ENCODE peak calls at places on chromosomes 5 and 9, in nine cellular contexts. One of them, this sample, is unnamed. For H3K79me2, the result is how much of the 10 kb centered on the place peaks cover.

GRCh38 chr5:120405923-120406322 is 58.2 kb upstream of the PRR16 start:
- DNase-seq in SK-N-SH: no peak
- DNase-seq in hepatocyte: no peak
- DNase-seq in neural progenitor cell: no peak
- DNase-seq in HCT116: no peak
- DNase-seq in GM23338: no peak
- DNase-seq in OCI-LY7: no peak
- DNase-seq in PC-3: no peak
- DNase-seq in MM.1S: peak
- DNase-seq in this sample: peak

GRCh38 chr9:128992995-128993394 is 35.1 kb downstream of the SH3GLB2 start:
- DNase-seq in OCI-LY7: peak
- DNase-seq in PC-3: peak
- DNase-seq in HCT116: no peak
- DNase-seq in hepatocyte: no peak
- DNase-seq in GM23338: peak
- DNase-seq in MM.1S: no peak
- DNase-seq in SK-N-SH: no peak
- DNase-seq in neural progenitor cell: peak
- DNase-seq in this sample: peak

GRCh38 chr9:88388886-88389617 is 808 bp downstream of the SPIN1 start:
- DNase-seq in GM23338: peak
- DNase-seq in MM.1S: peak
- DNase-seq in hepatocyte: peak
- DNase-seq in PC-3: peak
- DNase-seq in OCI-LY7: peak
- DNase-seq in SK-N-SH: peak
- DNase-seq in neural progenitor cell: peak
- DNase-seq in HCT116: peak
- DNase-seq in this sample: peak

GRCh38 chr9:133830310-133830709 is 92.2 kb upstream of the SARDH start:
- DNase-seq in SK-N-SH: no peak
- DNase-seq in MM.1S: no peak
- DNase-seq in HCT116: no peak
- DNase-seq in GM23338: no peak
- DNase-seq in PC-3: no peak
- DNase-seq in neural progenitor cell: no peak
- DNase-seq in OCI-LY7: no peak
- DNase-seq in hepatocyte: no peak
- DNase-seq in this sample: peak

GRCh38 chr9:36923025-36923625 is 110.9 kb downstream of the PAX5 start:
- DNase-seq in SK-N-SH: no peak
- DNase-seq in hepatocyte: no peak
- DNase-seq in GM23338: no peak
- DNase-seq in neural progenitor cell: no peak
- DNase-seq in MM.1S: no peak
- DNase-seq in OCI-LY7: no peak
- DNase-seq in HCT116: no peak
- DNase-seq in PC-3: no peak
- DNase-seq in this sample: no peak

GRCh38 chr9:127983847-127984289 is 3.1 kb upstream of the EEIG1 start:
- DNase-seq in hepatocyte: no peak
- DNase-seq in OCI-LY7: peak
- DNase-seq in HCT116: no peak
- DNase-seq in PC-3: no peak
- DNase-seq in MM.1S: peak
- DNase-seq in SK-N-SH: no peak
- DNase-seq in neural progenitor cell: no peak
- DNase-seq in GM23338: no peak
- DNase-seq in this sample: no peak

GRCh38 chr5:40221796-40222195 is 457.9 kb upstream of the PTGER4 start:
- DNase-seq in hepatocyte: no peak
- DNase-seq in HCT116: no peak
- DNase-seq in OCI-LY7: no peak
- DNase-seq in GM23338: no peak
- DNase-seq in neural progenitor cell: no peak
- DNase-seq in SK-N-SH: no peak
- DNase-seq in PC-3: peak
- DNase-seq in MM.1S: no peak
- DNase-seq in this sample: peak

GRCh38 chr9:76200730-76201129 is 193.5 kb downstream of the RFK start:
- DNase-seq in HCT116: no peak
- DNase-seq in SK-N-SH: no peak
- DNase-seq in GM23338: no peak
- DNase-seq in OCI-LY7: no peak
- DNase-seq in neural progenitor cell: no peak
- DNase-seq in hepatocyte: no peak
- DNase-seq in MM.1S: no peak
- DNase-seq in PC-3: no peak
- DNase-seq in this sample: no peak

GRCh38 chr5:119273391-119273839 is 82.4 kb upstream of the TNFAIP8 start:
- DNase-seq in HCT116: no peak
- DNase-seq in SK-N-SH: no peak
- DNase-seq in OCI-LY7: peak
- DNase-seq in hepatocyte: no peak
- DNase-seq in neural progenitor cell: no peak
- DNase-seq in PC-3: no peak
- DNase-seq in MM.1S: no peak
- DNase-seq in GM23338: no peak
- DNase-seq in this sample: no peak

GRCh38 chr9:121768416-121769015 is 117.1 kb downstream of the DAB2IP start:
- DNase-seq in PC-3: no peak
- DNase-seq in hepatocyte: no peak
- DNase-seq in MM.1S: no peak
- DNase-seq in HCT116: no peak
- DNase-seq in neural progenitor cell: no peak
- DNase-seq in GM23338: no peak
- DNase-seq in OCI-LY7: no peak
- DNase-seq in SK-N-SH: no peak
- DNase-seq in this sample: no peak

GRCh38 chr5:172370648-172371248 is 83.6 kb downstream of the SH3PXD2B start:
- DNase-seq in GM23338: peak
- DNase-seq in OCI-LY7: peak
- DNase-seq in neural progenitor cell: peak
- DNase-seq in PC-3: peak
- DNase-seq in hepatocyte: peak
- DNase-seq in SK-N-SH: no peak
- DNase-seq in HCT116: peak
- DNase-seq in MM.1S: peak
- DNase-seq in this sample: peak

GRCh38 chr5:39024005-39024404 is 50.2 kb downstream of the RICTOR start:
- DNase-seq in hepatocyte: no peak
- DNase-seq in GM23338: peak
- DNase-seq in neural progenitor cell: peak
- DNase-seq in HCT116: no peak
- DNase-seq in MM.1S: no peak
- DNase-seq in PC-3: no peak
- DNase-seq in OCI-LY7: no peak
- DNase-seq in SK-N-SH: no peak
- DNase-seq in this sample: no peak

GRCh38 chr5:150227606-150228273 is 37.9 kb downstream of the SLC6A7 start:
- DNase-seq in hepatocyte: no peak
- DNase-seq in GM23338: no peak
- DNase-seq in MM.1S: no peak
- DNase-seq in SK-N-SH: peak
- DNase-seq in HCT116: no peak
- DNase-seq in PC-3: no peak
- DNase-seq in OCI-LY7: no peak
- DNase-seq in neural progenitor cell: no peak
- DNase-seq in this sample: peak

GRCh38 chr5:133485468-133485867 is 126.9 kb downstream of the FSTL4 start:
- DNase-seq in GM23338: no peak
- DNase-seq in hepatocyte: no peak
- DNase-seq in neural progenitor cell: no peak
- DNase-seq in SK-N-SH: no peak
- DNase-seq in PC-3: no peak
- DNase-seq in OCI-LY7: no peak
- DNase-seq in HCT116: no peak
- DNase-seq in MM.1S: no peak
- DNase-seq in this sample: no peak

GRCh38 chr9:22079873-22080341 is 70.8 kb upstream of the CDKN2B start:
- DNase-seq in GM23338: no peak
- DNase-seq in PC-3: no peak
- DNase-seq in HCT116: no peak
- DNase-seq in SK-N-SH: no peak
- DNase-seq in MM.1S: no peak
- DNase-seq in neural progenitor cell: no peak
- DNase-seq in hepatocyte: no peak
- DNase-seq in OCI-LY7: no peak
- DNase-seq in this sample: peak

DNA sequence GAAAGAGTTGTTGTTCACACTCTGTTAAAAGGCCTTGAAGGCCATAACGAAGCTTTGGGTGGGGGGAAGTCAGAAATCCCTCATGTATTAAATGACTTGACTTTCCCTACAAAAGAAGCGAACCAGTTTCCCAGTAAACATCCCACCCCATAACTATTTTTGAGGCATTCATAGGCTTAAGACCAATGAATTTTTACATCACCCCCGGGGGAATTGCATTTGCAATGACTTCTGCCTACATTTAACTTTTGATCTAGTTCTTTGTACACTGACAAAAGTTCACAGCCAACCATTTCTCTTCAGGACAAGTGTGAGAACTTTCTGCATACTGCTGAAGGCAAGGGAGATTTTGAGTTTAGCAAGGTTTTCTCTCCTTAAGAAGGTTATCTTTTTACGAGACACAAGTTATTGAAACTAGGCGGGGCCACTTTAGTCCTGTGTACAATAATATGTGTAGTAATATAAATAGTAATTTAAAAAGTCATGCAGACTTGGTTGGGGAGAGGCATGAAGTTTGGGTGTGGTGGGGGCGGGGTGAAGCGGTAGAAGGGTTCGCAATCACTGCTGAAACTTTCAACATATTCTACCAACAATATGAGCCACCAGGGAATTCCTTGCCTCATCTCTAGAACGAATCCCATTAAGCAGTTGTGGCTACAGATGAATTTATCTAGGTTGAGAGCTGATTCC is 2.5 kb downstream of the TJP2 start:
- DNase-seq in neural progenitor cell: no peak
- DNase-seq in hepatocyte: no peak
- DNase-seq in SK-N-SH: no peak
- DNase-seq in PC-3: no peak
- DNase-seq in OCI-LY7: no peak
- DNase-seq in GM23338: no peak
- DNase-seq in HCT116: no peak
- DNase-seq in MM.1S: no peak
- DNase-seq in this sample: no peak
- H3K79me2 ChIP-seq in neural progenitor cell: under half
- H3K79me2 ChIP-seq in hepatocyte: half or more
- H3K79me2 ChIP-seq in SK-N-SH: under half
- H3K79me2 ChIP-seq in PC-3: half or more
- H3K79me2 ChIP-seq in OCI-LY7: under half
- H3K79me2 ChIP-seq in GM23338: half or more
- H3K79me2 ChIP-seq in HCT116: under half
- H3K79me2 ChIP-seq in MM.1S: half or more
- H3K79me2 ChIP-seq in this sample: half or more

DNA sequence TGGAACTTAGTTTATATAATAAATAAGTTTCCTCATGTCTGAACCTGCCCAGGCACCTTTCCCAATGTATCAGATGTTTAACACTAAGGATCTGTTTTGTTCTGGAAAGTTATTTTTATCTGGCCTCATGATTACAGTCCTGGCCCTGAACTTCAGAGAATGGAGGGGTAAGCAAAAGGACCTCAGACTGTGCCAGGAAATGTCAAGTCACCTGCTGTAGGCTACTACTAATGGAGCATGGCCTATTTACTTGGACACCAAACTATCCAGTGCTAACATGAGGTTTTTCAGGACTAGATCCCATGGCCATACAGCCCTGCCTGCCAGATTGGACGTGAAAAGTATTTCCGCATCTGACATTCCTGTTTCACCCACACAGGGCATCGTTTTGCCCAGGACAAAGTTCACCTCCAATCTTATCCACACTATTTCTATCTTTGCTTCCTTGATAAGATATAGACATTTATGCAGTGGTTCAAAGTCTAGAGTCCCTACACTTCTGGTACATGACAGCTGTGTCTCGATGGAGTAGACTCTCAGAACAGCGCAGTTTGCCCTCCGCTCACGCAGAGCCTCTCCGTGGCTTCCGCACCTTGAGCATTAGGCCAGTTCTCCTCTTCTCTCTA is at the start of gene BTNL8:
- DNase-seq in GM23338: no peak
- DNase-seq in PC-3: no peak
- DNase-seq in HCT116: no peak
- DNase-seq in hepatocyte: peak
- DNase-seq in neural progenitor cell: no peak
- DNase-seq in OCI-LY7: no peak
- DNase-seq in SK-N-SH: no peak
- DNase-seq in MM.1S: no peak
- DNase-seq in this sample: no peak
- TF ChIP-seq EZH2phosphoT487 in GM23338: no peak
- TF ChIP-seq EZH2phosphoT487 in PC-3: no peak
- TF ChIP-seq EZH2phosphoT487 in HCT116: no peak
- TF ChIP-seq EZH2phosphoT487 in hepatocyte: no peak
- TF ChIP-seq EZH2phosphoT487 in neural progenitor cell: no peak
- TF ChIP-seq EZH2phosphoT487 in OCI-LY7: no peak
- TF ChIP-seq EZH2phosphoT487 in SK-N-SH: no peak
- TF ChIP-seq EZH2phosphoT487 in MM.1S: no peak
- TF ChIP-seq EZH2phosphoT487 in this sample: no peak

DNA sequence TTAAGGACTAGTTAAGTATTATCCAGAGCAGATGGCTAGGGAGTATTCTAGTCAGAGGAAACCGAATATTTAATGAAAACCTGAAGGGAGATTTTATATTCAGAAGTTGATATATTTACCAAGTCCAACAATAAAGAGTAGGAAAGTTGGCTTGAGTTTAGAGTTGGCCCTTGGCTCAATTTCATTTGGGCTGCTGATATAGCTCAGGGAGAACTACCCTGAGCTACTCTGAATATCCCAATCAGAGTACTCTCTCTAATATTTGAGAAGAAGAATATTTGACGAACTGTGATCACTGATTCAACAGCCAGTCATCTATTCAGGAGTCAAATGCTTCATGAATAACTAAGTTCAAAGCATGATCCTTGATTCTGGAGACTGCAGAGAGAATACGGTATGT is 34.5 kb downstream of the TBCA start:
- DNase-seq in HCT116: no peak
- DNase-seq in MM.1S: no peak
- DNase-seq in neural progenitor cell: no peak
- DNase-seq in SK-N-SH: no peak
- DNase-seq in GM23338: no peak
- DNase-seq in PC-3: no peak
- DNase-seq in hepatocyte: no peak
- DNase-seq in OCI-LY7: no peak
- DNase-seq in this sample: no peak
- H3K79me2 ChIP-seq in HCT116: half or more
- H3K79me2 ChIP-seq in MM.1S: half or more
- H3K79me2 ChIP-seq in neural progenitor cell: half or more
- H3K79me2 ChIP-seq in SK-N-SH: half or more
- H3K79me2 ChIP-seq in GM23338: half or more
- H3K79me2 ChIP-seq in PC-3: half or more
- H3K79me2 ChIP-seq in hepatocyte: half or more
- H3K79me2 ChIP-seq in OCI-LY7: half or more
- H3K79me2 ChIP-seq in this sample: half or more

DNA sequence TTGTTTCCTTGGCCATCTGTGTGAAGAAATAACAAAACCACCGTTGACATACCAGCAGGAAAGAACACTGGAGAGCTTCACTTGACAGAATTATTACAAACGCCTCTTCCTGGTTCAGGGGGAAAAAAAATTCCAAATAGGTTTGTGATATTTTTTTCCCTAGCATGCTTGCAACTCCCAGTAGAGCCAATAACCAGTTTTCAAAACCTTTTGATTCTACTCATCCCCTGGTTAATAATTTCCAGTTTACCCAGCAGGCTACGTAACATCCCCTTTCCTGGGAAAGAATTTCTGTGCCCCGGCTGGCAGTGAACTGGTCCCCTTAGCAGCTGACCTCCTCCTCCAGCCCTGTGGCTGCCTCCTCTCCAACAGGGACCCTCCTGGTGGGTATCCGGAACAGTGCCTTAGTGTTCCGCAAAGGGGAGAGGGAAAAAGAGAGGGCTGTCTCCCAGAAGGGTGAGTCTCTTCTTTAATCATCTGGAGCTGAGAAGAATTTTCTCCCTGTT is 72.8 kb upstream of the BOD1 start:
- DNase-seq in PC-3: no peak
- DNase-seq in SK-N-SH: no peak
- DNase-seq in MM.1S: no peak
- DNase-seq in HCT116: no peak
- DNase-seq in GM23338: peak
- DNase-seq in OCI-LY7: no peak
- DNase-seq in hepatocyte: peak
- DNase-seq in neural progenitor cell: peak
- DNase-seq in this sample: no peak
- TF ChIP-seq EZH2phosphoT487 in PC-3: no peak
- TF ChIP-seq EZH2phosphoT487 in SK-N-SH: no peak
- TF ChIP-seq EZH2phosphoT487 in MM.1S: no peak
- TF ChIP-seq EZH2phosphoT487 in HCT116: no peak
- TF ChIP-seq EZH2phosphoT487 in GM23338: no peak
- TF ChIP-seq EZH2phosphoT487 in OCI-LY7: no peak
- TF ChIP-seq EZH2phosphoT487 in hepatocyte: no peak
- TF ChIP-seq EZH2phosphoT487 in neural progenitor cell: no peak
- TF ChIP-seq EZH2phosphoT487 in this sample: no peak

This sample was measured in GM23248.